ENCODE peak calls at places on chromosome 4, in nine cellular contexts. B is IMR-90, V is choroid plexus epithelial cell, J is AG10803, Z is WERI-Rb-1, Q is transverse colon, U is OCI-LY7, X is mesenchymal stem cell, H is heart right ventricle. S is an unnamed sample.

GRCh38 chr4:176383273-176384077 is 63.7 kb downstream of the SPCS3 start:
- DNase-seq in B (peak), V (peak), J (peak), Z (no peak), Q (no peak), U (no peak), X (no peak), H (peak), S (peak)

GRCh38 chr4:102429553-102429952 is 71.6 kb upstream of the NFKB1 start:
- DNase-seq in B (peak), V (peak), J (peak), Z (no peak), Q (no peak), U (no peak), X (peak), H (no peak), S (peak)

GRCh38 chr4:26273308-26273980 is 47.4 kb upstream of the RBPJ start:
- DNase-seq in B (no peak), V (no peak), J (peak), Z (no peak), Q (no peak), U (no peak), X (no peak), H (peak), S (no peak)

GRCh38 chr4:105061136-105061696 is 85.5 kb upstream of the TET2 start:
- DNase-seq in B (peak), V (peak), J (no peak), Z (no peak), Q (peak), U (peak), X (no peak), H (peak), S (no peak)

GRCh38 chr4:56688094-56688647 is 7.1 kb upstream of the HOPX start:
- DNase-seq in B (no peak), V (no peak), J (no peak), Z (no peak), Q (no peak), U (no peak), X (no peak), H (no peak), S (no peak)

GRCh38 chr4:154073107-154073817 is 284.4 kb upstream of the SFRP2 start:
- DNase-seq in B (no peak), V (peak), J (peak), Z (no peak), Q (no peak), U (no peak), X (peak), H (no peak), S (peak)

GRCh38 chr4:83282049-83282535 is 2.5 kb downstream of the COQ2 start:
- DNase-seq in B (peak), V (peak), J (peak), Z (peak), Q (peak), U (peak), X (peak), H (peak), S (peak)

GRCh38 chr4:128358231-128358902 is 70.8 kb upstream of the PGRMC2 start:
- DNase-seq in B (peak), V (peak), J (peak), Z (no peak), Q (no peak), U (no peak), X (peak), H (peak), S (peak)

DNA sequence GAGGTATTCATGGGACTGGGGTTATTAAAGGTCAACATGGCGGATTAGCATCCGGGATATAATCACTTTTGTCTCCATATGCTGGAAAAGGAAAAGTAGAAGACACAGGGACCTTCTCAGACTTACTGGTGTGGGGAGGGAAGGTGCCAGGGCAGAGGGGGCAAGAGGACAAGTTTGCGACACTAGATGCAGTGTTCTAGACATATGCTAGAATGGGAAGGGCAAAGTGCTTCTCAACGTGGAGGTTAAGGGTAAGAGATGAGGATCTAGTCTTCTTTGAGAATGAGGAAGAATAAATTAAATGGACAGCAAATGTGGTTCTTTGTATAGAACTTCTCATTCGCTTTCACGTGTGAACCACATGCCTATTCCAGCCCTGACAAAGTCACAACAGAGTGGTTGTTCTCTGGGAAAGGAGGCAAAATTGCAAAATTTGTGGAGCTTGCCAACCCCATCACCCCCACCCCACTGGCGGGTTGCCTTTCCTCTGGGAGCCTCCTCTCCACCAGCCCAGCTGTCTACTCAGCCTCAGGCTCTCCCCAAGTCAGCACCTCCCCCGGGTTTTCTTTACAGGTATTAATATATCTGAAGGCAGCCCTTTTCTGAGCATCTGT is 1.4 kb upstream of the ANXA5 start:
- DNase-seq in B (no peak), V (no peak), J (peak), Z (peak), Q (no peak), U (no peak), X (no peak), H (no peak), S (no peak)
- H3K4me3 ChIP-seq in B (no peak), V (no peak), J (peak), Z (peak), Q (no peak), U (no peak), X (peak), H (peak), S (no peak)

DNA sequence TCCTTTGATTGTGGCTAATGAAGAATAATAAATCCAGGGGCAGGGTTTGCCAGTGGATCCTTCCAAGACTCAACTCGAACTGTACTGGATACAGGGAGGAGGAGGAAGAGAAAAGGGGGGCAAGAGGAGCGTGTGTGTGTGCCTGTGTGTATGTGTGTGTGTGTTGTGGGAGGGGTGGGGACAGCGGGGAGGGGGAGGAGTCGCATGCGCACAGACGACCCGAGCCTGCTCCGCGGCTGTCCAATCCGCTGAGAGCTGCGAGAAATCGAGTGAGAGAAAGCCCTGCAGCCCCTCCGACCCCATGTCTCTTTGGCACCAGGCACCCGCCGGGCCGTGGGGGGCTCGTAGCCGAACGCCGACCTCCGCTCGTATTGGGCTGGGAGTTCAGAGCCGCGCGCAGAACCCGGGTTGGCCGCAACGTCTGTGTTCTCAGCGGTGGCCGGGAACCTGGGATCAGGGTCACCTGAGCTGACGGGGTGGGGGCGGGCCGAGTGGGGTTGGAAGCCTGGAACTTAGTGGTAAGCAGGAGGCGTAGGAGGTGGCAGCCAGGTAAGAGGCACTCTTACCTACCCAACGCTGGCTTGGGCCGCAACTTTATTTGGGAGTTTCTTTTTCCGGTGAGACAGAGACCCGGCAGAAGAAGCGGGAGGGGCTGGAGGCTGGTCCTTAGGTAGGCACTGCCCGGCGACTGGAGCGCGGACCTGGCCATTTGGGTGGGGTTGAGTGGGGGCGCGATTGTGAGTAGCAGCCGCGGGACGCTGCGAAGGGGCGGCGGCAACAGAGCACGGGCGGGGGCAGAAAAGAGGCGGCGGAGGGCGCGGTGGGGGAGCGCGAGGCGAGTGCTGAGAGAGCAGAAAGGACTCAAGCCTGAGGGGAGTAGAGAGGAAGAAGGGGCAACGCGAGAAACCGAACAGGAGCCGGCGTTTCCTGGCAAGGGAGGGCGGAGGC is 566 bp upstream of the POU4F2 start:
- DNase-seq in B (no peak), V (no peak), J (no peak), Z (peak), Q (no peak), U (no peak), X (no peak), H (no peak), S (no peak)
- H3K4me3 ChIP-seq in B (no peak), V (no peak), J (no peak), Z (peak), Q (no peak), U (no peak), X (no peak), H (peak), S (no peak)

GRCh38 chr4:126306152-126306869 is 991.6 kb downstream of the FAT4 start:
- DNase-seq in B (no peak), V (peak), J (peak), Z (no peak), Q (no peak), U (no peak), X (no peak), H (peak), S (peak)
- H3K4me3 ChIP-seq in B (no peak), V (no peak), J (no peak), Z (no peak), Q (no peak), U (no peak), X (no peak), H (no peak), S (no peak)

GRCh38 chr4:152169666-152170065 is 366.2 kb downstream of the FBXW7 start:
- DNase-seq in B (no peak), V (no peak), J (no peak), Z (peak), Q (no peak), U (no peak), X (no peak), H (no peak), S (no peak)

GRCh38 chr4:152176627-152177214 is 359.2 kb downstream of the FBXW7 start:
- DNase-seq in B (no peak), V (no peak), J (no peak), Z (no peak), Q (no peak), U (no peak), X (no peak), H (no peak), S (no peak)

GRCh38 chr4:152168960-152169616 is 366.8 kb downstream of the FBXW7 start:
- DNase-seq in B (no peak), V (no peak), J (no peak), Z (no peak), Q (no peak), U (no peak), X (no peak), H (no peak), S (no peak)

GRCh38 chr4:152171556-152171955 is 364.3 kb downstream of the FBXW7 start:
- DNase-seq in B (no peak), V (no peak), J (no peak), Z (no peak), Q (no peak), U (no peak), X (no peak), H (no peak), S (no peak)

DNA sequence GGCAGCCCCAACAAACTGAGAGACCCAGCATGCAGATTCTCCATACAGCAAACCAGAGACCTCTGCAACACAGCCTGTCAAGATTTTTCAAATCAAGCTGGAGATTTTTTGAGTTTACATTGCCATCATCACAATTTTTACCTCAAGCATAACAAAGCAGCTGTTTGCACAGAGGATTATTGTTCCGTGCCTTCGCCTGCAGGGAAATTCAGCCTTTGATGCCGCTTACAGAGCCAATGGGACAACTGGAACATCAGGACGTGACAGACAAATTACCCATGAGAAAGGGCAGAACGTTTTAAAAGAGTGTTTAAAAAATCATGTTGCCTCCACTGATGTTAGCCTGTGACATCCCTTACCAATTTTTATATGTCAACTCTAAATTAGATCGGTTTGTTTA is 363.7 kb downstream of the FBXW7 start:
- DNase-seq in B (no peak), V (no peak), J (no peak), Z (no peak), Q (no peak), U (no peak), X (no peak), H (no peak), S (no peak)
- H3K4me3 ChIP-seq in B (no peak), V (no peak), J (no peak), Z (no peak), Q (no peak), U (no peak), X (no peak), H (no peak), S (no peak)

GRCh38 chr4:688695-689497 is at the start of gene SLC49A3:
- DNase-seq in B (no peak), V (no peak), J (peak), Z (no peak), Q (peak), U (no peak), X (no peak), H (peak), S (no peak)

GRCh38 chr4:686371-687040 is 2.4 kb downstream of the SLC49A3 start:
- DNase-seq in B (no peak), V (no peak), J (no peak), Z (no peak), Q (no peak), U (no peak), X (no peak), H (no peak), S (no peak)

GRCh38 chr4:687975-688694 is 816 bp downstream of the SLC49A3 start:
- DNase-seq in B (no peak), V (no peak), J (no peak), Z (no peak), Q (no peak), U (no peak), X (no peak), H (no peak), S (no peak)

GRCh38 chr4:687048-687974 is 1.6 kb downstream of the SLC49A3 start:
- DNase-seq in B (peak), V (peak), J (peak), Z (peak), Q (peak), U (no peak), X (peak), H (peak), S (peak)

GRCh38 chr4:689498-690122 is 659 bp upstream of the SLC49A3 start:
- DNase-seq in B (no peak), V (no peak), J (no peak), Z (no peak), Q (no peak), U (no peak), X (no peak), H (no peak), S (no peak)
- H3K4me3 ChIP-seq in B (no peak), V (peak), J (peak), Z (no peak), Q (no peak), U (no peak), X (peak), H (peak), S (peak)

DNA sequence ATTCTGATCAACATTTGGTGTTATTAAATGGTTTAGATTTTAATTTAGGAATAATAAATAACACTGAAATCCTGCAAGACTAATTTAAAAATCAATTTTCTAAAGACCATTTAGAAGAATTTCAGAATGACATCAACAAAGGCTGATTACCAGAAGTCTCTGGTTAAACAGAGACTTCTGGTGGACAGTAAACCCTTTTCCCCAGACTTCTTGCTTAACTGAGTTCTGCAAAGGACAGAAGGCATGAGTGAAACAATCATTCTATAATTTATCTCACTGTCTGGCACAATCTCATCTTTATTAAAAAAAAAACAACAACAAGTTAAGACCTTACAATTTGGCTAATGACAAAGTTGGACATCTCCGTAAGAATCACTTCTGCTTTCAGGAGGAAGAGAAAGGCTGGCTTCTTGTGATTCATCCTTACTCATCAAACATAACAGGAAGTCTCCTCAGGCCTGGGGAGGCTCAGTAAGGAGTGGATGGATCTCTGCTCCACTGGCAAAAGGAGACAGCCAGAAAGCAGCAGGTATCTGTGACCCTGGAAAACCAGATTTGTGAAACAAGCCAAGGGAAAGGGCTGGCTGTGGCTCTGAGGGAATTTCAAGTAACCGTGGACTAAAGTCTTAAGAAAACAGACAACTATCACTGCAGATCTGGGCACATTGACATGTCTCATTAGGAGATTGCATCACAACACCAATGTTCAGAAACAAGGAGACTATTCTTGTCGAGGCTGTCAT is 908 bp upstream of the TLR6 start:
- DNase-seq in B (peak), V (peak), J (peak), Z (no peak), Q (peak), U (peak), X (peak), H (peak), S (peak)
- H3K4me3 ChIP-seq in B (peak), V (peak), J (peak), Z (no peak), Q (no peak), U (peak), X (peak), H (no peak), S (no peak)

DNA sequence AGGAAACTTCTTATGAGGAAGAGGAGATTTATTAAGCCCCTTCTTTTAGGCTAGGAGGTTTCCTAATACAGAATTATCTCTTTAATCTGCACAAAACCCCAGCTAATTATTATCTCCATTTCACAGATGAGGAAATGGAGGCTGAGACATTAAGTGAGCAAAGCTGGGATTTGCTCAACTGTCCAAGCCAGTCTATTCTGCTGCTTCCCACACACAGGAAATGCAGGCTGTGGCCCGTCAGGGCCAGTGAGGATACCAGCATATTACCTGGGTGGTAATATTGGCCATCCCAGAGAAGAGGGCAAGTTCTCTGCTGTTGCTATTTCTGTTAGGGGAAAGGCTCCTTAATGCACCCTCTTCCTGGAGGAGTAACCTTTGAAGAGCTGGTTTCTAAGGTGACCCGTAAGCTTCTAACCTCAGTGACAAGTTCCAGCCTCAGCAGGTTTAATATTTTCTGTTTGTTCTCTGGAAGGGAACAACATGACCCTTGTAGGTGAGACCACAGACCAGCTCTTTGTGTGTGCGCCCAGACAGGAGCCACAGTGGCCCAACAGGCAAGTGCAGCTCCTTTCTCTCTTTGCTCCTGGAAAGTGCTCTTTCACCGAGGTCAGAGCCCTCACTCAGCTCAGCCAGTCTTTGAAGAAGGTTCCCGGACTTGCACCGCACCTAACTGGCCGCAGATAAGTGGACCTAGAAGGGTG is 35.6 kb downstream of the TBC1D9 start:
- DNase-seq in B (no peak), V (no peak), J (no peak), Z (no peak), Q (no peak), U (peak), X (no peak), H (no peak), S (no peak)
- H3K4me3 ChIP-seq in B (no peak), V (no peak), J (no peak), Z (no peak), Q (no peak), U (peak), X (peak), H (peak), S (peak)

DNA sequence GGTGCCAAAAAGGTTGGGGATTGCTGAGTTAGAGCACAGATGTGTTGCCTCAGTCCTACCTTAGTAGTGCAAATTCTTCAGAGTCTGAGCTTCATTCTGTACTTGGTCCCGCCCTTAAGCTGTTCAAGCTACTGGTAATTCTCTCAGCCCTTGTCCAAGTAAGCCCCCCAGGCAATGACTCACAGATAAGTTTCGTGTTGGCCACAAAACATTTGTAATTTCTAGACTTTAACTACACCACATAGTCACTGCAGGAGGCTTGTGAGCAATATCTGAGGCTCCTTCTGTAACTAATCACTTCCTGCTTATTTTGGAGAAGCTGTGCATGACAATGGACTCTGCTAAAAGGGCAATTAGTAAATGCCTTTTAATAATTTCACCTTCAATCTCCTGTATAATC is 1420.5 kb downstream of the PCDH7 start:
- DNase-seq in B (peak), V (peak), J (peak), Z (no peak), Q (no peak), U (no peak), X (peak), H (no peak), S (peak)
- H3K4me3 ChIP-seq in B (no peak), V (no peak), J (no peak), Z (no peak), Q (no peak), U (no peak), X (peak), H (no peak), S (no peak)